ENCODE peak calls at places on chromosomes 4 and X, in four cellular contexts. One of them, this sample, is unnamed. For H3K4me1, the result is how much of the 10 kb centered on the place peaks cover.

GRCh38 chr4:14348506-14348905 is 653.8 kb upstream of the CPEB2 start:
- DNase-seq in HepG2: no peak
- DNase-seq in GM12878: no peak
- DNase-seq in A549: no peak
- DNase-seq in this sample: no peak

GRCh38 chr4:145920205-145920604 is 18.4 kb downstream of the ZNF827 start:
- DNase-seq in HepG2: no peak
- DNase-seq in GM12878: no peak
- DNase-seq in A549: no peak
- DNase-seq in this sample: no peak

GRCh38 chr4:3701271-3702083 is 64.7 kb upstream of the ADRA2C start:
- DNase-seq in HepG2: no peak
- DNase-seq in GM12878: no peak
- DNase-seq in A549: no peak
- DNase-seq in this sample: no peak

GRCh38 chrX:10794203-10794630 is 173.8 kb upstream of the MID1 start:
- DNase-seq in HepG2: no peak
- DNase-seq in GM12878: no peak
- DNase-seq in A549: no peak
- DNase-seq in this sample: no peak

GRCh38 chrX:120274958-120275357 is 24.3 kb downstream of the ZBTB33 start:
- DNase-seq in HepG2: no peak
- DNase-seq in GM12878: no peak
- DNase-seq in A549: no peak
- DNase-seq in this sample: no peak

GRCh38 chrX:86806786-86807185 is 658.5 kb downstream of the DACH2 start:
- DNase-seq in HepG2: peak
- DNase-seq in GM12878: no peak
- DNase-seq in A549: peak
- DNase-seq in this sample: peak

GRCh38 chr4:41725254-41725653 is 23.3 kb downstream of the PHOX2B start:
- DNase-seq in HepG2: no peak
- DNase-seq in GM12878: no peak
- DNase-seq in A549: no peak
- DNase-seq in this sample: no peak

GRCh38 chrX:19613645-19614323 is 98.5 kb upstream of the MAP3K15 start:
- DNase-seq in HepG2: no peak
- DNase-seq in GM12878: no peak
- DNase-seq in A549: no peak
- DNase-seq in this sample: no peak

GRCh38 chr4:45079616-45080015 is 353.3 kb upstream of the GNPDA2 start:
- DNase-seq in HepG2: no peak
- DNase-seq in GM12878: no peak
- DNase-seq in A549: no peak
- DNase-seq in this sample: no peak

DNA sequence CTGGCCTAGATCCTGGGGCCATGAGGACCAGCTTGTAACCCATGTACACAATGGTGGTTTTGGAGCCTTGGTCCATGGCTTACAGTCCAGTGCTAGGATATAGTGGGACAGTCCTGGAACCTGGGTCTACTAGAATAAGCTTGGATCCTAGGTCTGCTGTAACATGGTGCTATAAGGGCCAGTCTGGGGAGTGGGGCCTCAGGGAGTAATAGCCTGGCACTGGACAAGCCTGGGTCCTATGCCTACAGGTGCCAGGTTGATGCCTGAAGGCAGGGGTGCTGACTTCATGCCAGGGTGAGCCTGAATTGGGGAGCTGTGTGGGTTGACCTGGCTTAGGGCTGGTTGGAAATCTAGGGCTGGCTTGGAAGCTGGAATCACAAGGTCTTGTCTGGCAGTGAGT is 756.3 kb upstream of the ADGRL3 start:
- DNase-seq in HepG2: no peak
- DNase-seq in GM12878: no peak
- DNase-seq in A549: no peak
- DNase-seq in this sample: no peak
- TF ChIP-seq ESRRA in HepG2: no peak
- TF ChIP-seq ESRRA in GM12878: no peak
- TF ChIP-seq ESRRA in A549: no peak
- TF ChIP-seq ESRRA in this sample: no peak

DNA sequence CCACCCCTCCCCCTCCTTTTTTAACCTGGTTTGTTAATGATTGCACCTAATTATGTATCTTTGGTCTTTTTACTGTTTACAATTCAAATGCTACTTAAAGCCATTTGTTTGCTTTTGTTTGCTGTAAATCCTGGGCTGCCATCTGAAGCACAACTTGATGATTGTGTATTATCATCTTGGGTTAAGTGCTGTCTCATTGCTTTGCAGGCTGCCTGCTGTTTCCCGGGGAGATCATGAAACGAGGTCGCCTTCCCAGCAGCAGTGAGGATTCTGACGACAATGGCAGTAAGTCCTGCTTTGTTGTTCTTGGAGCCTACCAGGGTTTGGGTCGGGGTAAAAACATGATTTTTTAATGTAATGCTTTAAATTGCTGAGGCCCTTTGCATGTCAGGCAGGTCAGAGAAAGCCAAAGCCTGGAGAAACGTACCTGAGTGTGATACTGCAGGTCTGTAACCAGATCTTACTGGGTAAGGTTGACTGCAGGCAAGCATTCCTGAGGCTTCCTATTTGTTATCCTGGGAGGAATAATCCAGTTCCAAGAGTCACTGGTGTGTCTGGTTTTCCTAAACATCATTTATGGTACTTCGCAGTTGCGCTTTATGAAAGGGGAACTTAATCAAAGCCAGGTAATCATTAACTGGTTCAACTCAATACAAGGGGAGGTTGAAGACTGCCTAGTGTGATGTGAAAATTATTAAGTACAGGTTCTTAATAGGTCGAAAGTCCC is 22.2 kb downstream of the JADE1 start:
- DNase-seq in HepG2: peak
- DNase-seq in GM12878: no peak
- DNase-seq in A549: peak
- DNase-seq in this sample: no peak
- H3K4me1 ChIP-seq in HepG2: under half
- H3K4me1 ChIP-seq in GM12878: under half
- H3K4me1 ChIP-seq in A549: under half
- H3K4me1 ChIP-seq in this sample: under half

DNA sequence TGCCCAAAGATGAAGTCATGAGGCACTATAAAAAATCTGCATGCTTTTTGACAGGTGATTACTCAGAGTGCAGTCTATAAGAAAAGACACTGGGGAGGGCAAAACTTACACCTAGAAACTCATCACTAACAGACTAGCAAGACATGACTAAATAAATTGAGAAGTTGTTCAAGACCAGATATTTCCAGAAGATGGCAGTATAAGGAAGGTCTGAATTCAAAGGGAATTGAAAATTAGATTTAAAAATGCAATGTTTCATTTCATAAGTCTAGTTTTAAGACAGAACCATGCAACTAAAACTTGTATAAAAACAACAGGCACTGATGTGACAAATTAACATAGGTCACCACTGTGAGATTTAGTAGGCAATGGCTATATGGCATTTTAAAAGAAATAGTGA is 232.5 kb upstream of the POF1B start:
- DNase-seq in HepG2: no peak
- DNase-seq in GM12878: no peak
- DNase-seq in A549: peak
- DNase-seq in this sample: peak
- TF ChIP-seq ESRRA in HepG2: no peak
- TF ChIP-seq ESRRA in GM12878: no peak
- TF ChIP-seq ESRRA in A549: no peak
- TF ChIP-seq ESRRA in this sample: no peak

GRCh38 chr4:7807351-7807921 is 132.2 kb downstream of the AFAP1 start:
- DNase-seq in HepG2: no peak
- DNase-seq in GM12878: no peak
- DNase-seq in A549: no peak
- DNase-seq in this sample: no peak

GRCh38 chr4:7806080-7806630 is 133.5 kb downstream of the AFAP1 start:
- DNase-seq in HepG2: peak
- DNase-seq in GM12878: no peak
- DNase-seq in A549: peak
- DNase-seq in this sample: no peak

GRCh38 chr4:7808752-7809151 is 130.9 kb downstream of the AFAP1 start:
- DNase-seq in HepG2: no peak
- DNase-seq in GM12878: no peak
- DNase-seq in A549: peak
- DNase-seq in this sample: no peak

GRCh38 chr4:7806724-7807123 is 132.9 kb downstream of the AFAP1 start:
- DNase-seq in HepG2: no peak
- DNase-seq in GM12878: no peak
- DNase-seq in A549: no peak
- DNase-seq in this sample: no peak

GRCh38 chr4:7808181-7808580 is 131.5 kb downstream of the AFAP1 start:
- DNase-seq in HepG2: no peak
- DNase-seq in GM12878: no peak
- DNase-seq in A549: no peak
- DNase-seq in this sample: no peak
- H3K4me1 ChIP-seq in HepG2: half or more
- H3K4me1 ChIP-seq in GM12878: under half
- H3K4me1 ChIP-seq in A549: half or more
- H3K4me1 ChIP-seq in this sample: under half